ENCODE peak calls at places on chromosomes 13 and 19, in eight cellular contexts. I, B, T, D, S, W, N and Q are unnamed samples.

GRCh38 chr13:93875527-93875926 is 604.0 kb downstream of the DCT start:
- DNase-seq in I (no peak), B (peak; percentile 65), T (no peak), D (no peak), S (peak; percentile 67), W (peak; percentile 24), N (no peak), Q (no peak)

GRCh38 chr13:20699715-20700114 is 3.8 kb upstream of the IL17D start:
- DNase-seq in I (no peak), B (no peak), T (no peak), D (no peak), S (no peak), W (no peak), N (no peak), Q (no peak)

GRCh38 chr19:7540761-7541480 is 5.4 kb downstream of the PNPLA6 start:
- DNase-seq in I (no peak), B (peak; percentile 38), T (no peak), D (no peak), S (peak; percentile 27), W (no peak), N (no peak), Q (no peak)

GRCh38 chr19:36605839-36606478 is 846 bp downstream of the ZNF382 start:
- DNase-seq in I (no peak), B (no peak), T (no peak), D (no peak), S (peak; percentile 4), W (peak; percentile 11), N (no peak), Q (peak; percentile 53)

GRCh38 chr19:4533334-4533733 is 1.7 kb downstream of the PLIN5 start:
- DNase-seq in I (no peak), B (no peak), T (peak; percentile 3), D (no peak), S (no peak), W (no peak), N (no peak), Q (no peak)

GRCh38 chr13:113155201-113155600 is 3.2 kb upstream of the PROZ start:
- DNase-seq in I (no peak), B (no peak), T (no peak), D (no peak), S (no peak), W (no peak), N (no peak), Q (no peak)

GRCh38 chr13:55410398-55411330 is 1730.1 kb upstream of the PRR20A start:
- DNase-seq in I (no peak), B (no peak), T (no peak), D (no peak), S (no peak), W (no peak), N (no peak), Q (no peak)

GRCh38 chr19:50508850-50509190 is 2.2 kb downstream of the JOSD2 start:
- DNase-seq in I (peak; percentile 31), B (no peak), T (no peak), D (no peak), S (no peak), W (no peak), N (no peak), Q (no peak)

GRCh38 chr19:42048992-42049391 is 21.0 kb downstream of the GRIK5 start:
- DNase-seq in I (no peak), B (no peak), T (no peak), D (no peak), S (no peak), W (no peak), N (no peak), Q (no peak)

GRCh38 chr19:48696353-48697010 is 711 bp downstream of the FUT2 start:
- DNase-seq in I (peak; percentile 56), B (no peak), T (no peak), D (no peak), S (no peak), W (no peak), N (no peak), Q (no peak)

GRCh38 chr13:66537417-66537816 is 692.7 kb downstream of the PCDH9 start:
- DNase-seq in I (no peak), B (no peak), T (no peak), D (no peak), S (no peak), W (no peak), N (no peak), Q (no peak)

GRCh38 chr19:31054430-31054829 is 294.8 kb downstream of the TSHZ3 start:
- DNase-seq in I (no peak), B (peak; percentile 23), T (peak; percentile 13), D (peak; percentile 23), S (peak; percentile 74), W (peak; percentile 63), N (no peak), Q (no peak)

GRCh38 chr13:42967660-42968059 is 24.4 kb downstream of the EPSTI1 start:
- DNase-seq in I (no peak), B (peak; percentile 54), T (no peak), D (no peak), S (peak; percentile 36), W (no peak), N (no peak), Q (no peak)

GRCh38 chr13:106589716-106590115 is 21.8 kb upstream of the ARGLU1 start:
- DNase-seq in I (no peak), B (no peak), T (no peak), D (no peak), S (no peak), W (no peak), N (no peak), Q (no peak)

GRCh38 chr13:113413898-113414282 is 39.4 kb downstream of the ADPRHL1 start:
- DNase-seq in I (no peak), B (no peak), T (no peak), D (no peak), S (no peak), W (peak; percentile 57), N (no peak), Q (no peak)

GRCh38 chr13:110530839-110531499 is 30.6 kb downstream of the RAB20 start:
- DNase-seq in I (no peak), B (no peak), T (no peak), D (no peak), S (no peak), W (no peak), N (no peak), Q (no peak)

GRCh38 chr13:40271931-40272775 is 394.3 kb downstream of the FOXO1 start:
- DNase-seq in I (no peak), B (peak; percentile 87), T (peak; percentile 33), D (peak; percentile 18), S (peak; percentile 88), W (peak; percentile 92), N (no peak), Q (no peak)

GRCh38 chr19:29520390-29520789 is 5.4 kb upstream of the VSTM2B start:
- DNase-seq in I (peak; percentile 17), B (no peak), T (no peak), D (no peak), S (no peak), W (no peak), N (no peak), Q (no peak)

GRCh38 chr19:54439174-54439851 is 9.7 kb upstream of the LENG8 start:
- DNase-seq in I (peak; percentile 36), B (peak; percentile 71), T (peak; percentile 50), D (no peak), S (peak; percentile 54), W (peak; percentile 31), N (no peak), Q (no peak)

GRCh38 chr13:48398450-48399095 is 14.3 kb downstream of the LPAR6 start:
- DNase-seq in I (no peak), B (peak; percentile 11), T (no peak), D (no peak), S (no peak), W (peak; percentile 36), N (no peak), Q (no peak)

GRCh38 chr19:43723588-43723987 is 7.7 kb downstream of the IRGC start:
- DNase-seq in I (no peak), B (peak; percentile 48), T (no peak), D (no peak), S (no peak), W (no peak), N (no peak), Q (no peak)
- TF ChIP-seq CTCF in I (peak; percentile 7), B (peak; percentile 35), T (no peak), D (peak; percentile 28), S (peak; percentile 52), W (peak; percentile 41), N (peak; percentile 15), Q (no peak)

DNA sequence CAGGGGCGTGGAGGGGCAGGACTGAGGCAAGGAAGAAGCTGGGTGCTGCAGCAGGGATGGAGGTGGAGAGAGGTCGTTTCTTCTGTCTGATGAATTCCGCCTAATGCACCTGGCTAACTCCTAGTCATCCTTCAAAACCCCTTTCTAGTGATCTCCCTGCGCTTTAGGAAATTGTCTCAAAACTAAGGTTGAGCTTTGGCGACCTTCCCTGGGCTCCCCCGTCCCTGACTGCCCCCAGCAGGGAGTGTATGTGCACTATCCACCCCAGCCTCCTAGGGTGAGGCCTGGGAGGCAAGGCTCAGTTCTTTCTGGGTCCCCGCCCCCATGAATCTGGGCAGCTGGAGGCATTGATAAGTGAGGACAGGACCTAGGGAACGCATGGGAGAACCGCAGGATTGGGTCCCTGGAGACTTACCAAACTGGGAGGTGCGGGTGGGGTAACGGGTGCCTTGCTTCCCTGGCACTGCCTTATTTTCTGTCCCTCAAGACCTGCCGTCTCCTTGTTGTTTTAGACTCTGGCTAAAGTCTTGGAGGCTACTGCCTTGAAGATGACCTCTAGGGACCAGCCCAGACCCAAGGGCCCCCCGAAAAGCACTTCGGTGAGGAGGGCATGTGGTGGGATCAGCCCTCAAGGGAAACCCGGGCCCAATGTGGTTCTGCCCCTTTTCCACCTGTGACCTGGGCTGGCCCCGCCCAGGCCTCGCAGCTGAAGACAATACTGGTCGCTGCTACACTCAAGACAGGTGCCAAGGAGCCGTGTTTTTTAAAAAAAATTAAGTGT is 512 bp downstream of the TLE6 start:
- DNase-seq in I (no peak), B (peak; percentile 23), T (no peak), D (no peak), S (peak; percentile 16), W (no peak), N (peak; percentile 53), Q (no peak)
- TF ChIP-seq CTCF in I (no peak), B (no peak), T (no peak), D (no peak), S (no peak), W (no peak), N (no peak), Q (no peak)

DNA sequence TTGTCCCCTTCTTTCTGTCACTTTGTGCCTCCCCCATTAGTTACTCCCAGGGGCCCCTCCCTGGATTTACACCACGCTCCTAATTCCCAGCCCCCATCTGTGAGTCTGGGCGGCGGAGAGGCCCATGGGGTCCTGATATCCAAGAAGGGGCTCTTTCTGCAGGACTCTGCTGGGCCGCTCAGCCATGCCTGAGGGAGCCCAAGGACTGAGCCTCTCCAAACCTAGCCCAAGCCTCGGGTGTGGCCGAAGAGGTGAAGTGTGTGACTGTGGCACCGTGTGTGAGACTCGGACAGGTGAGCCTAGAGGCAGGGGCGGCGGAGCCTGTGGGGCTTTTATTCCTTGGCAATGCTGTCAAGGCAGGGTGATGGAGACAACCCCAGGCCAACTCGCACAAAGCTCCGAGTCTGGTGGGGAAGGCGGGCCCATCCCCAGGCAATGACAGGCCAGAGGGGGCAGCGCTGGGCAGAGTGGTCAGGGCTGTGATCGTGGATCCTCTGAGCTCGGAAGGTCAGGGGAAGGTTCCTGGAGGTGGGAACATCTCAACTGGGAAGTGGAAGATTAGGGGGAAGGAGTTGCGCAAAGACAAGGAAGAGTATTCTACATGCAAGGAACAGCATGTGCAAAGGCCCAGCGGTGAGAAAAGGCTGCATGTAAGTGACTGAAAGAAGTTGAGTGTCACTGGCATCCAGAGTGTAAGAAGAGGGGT is 1.6 kb downstream of the PLEKHG2 start:
- DNase-seq in I (no peak), B (no peak), T (no peak), D (no peak), S (peak; percentile 43), W (peak; percentile 40), N (no peak), Q (no peak)
- TF ChIP-seq CTCF in I (no peak), B (no peak), T (no peak), D (peak; percentile 43), S (peak; percentile 34), W (peak; percentile 43), N (peak; percentile 15), Q (peak; percentile 31)

GRCh38 chr19:56105090-56105701 is 15.9 kb downstream of the ZNF787 start:
- DNase-seq in I (peak; percentile 88), B (peak; percentile 77), T (peak; percentile 89), D (no peak), S (peak; percentile 63), W (peak; percentile 53), N (peak; percentile 68), Q (no peak)
- TF ChIP-seq CTCF in I (peak; percentile 73), B (peak; percentile 72), T (peak; percentile 67), D (peak; percentile 60), S (peak; percentile 47), W (peak; percentile 60), N (peak; percentile 77), Q (peak; percentile 72)